ENCODE peak calls at places on chromosomes 5 and 9, in eight cellular contexts. I is aorta, C is EL, N is ovary, Z is non-pigmented ciliary epithelial cell, B is iris pigment epithelial cell, S is left ventricle myocardium inferior, Y is amygdala. P is an unnamed sample.
A peak's percentile ranks its signal among the peaks of the same experiment; 100 is the strongest.

GRCh38 chr5:79511945-79512493 is 1.9 kb downstream of the HOMER1 start:
- DNase-seq in N (no peak), C (no peak), S (no peak), Y (no peak), B (no peak), I (no peak), Z (no peak), P (no peak)

GRCh38 chr9:73402081-73403028 is 250.7 kb downstream of the ANXA1 start:
- DNase-seq in Z (no peak), B (no peak), S (no peak), I (no peak), N (no peak), Y (no peak), C (no peak), P (no peak)

GRCh38 chr9:87699835-87700234 is 26.1 kb upstream of the CTSL start:
- DNase-seq in Z (no peak), S (no peak), B (no peak), Y (no peak), C (peak; percentile 35), N (no peak), I (no peak), P (no peak)

GRCh38 chr5:43561346-43561745 is 4.5 kb upstream of the PAIP1 start:
- DNase-seq in Y (no peak), Z (no peak), B (no peak), S (no peak), I (no peak), N (no peak), C (no peak), P (no peak)

GRCh38 chr9:76944011-76944410 is 38.1 kb upstream of the PRUNE2 start:
- DNase-seq in I (no peak), Z (no peak), C (no peak), B (no peak), Y (no peak), N (no peak), S (no peak), P (peak; percentile 16)

GRCh38 chr9:105044458-105044857 is 116.5 kb upstream of the ABCA1 start:
- DNase-seq in C (no peak), Y (peak; percentile 44), I (no peak), B (no peak), Z (no peak), S (peak; percentile 30), N (no peak), P (peak; percentile 57)

GRCh38 chr5:68823301-68823700 is 270.5 kb upstream of the SLC30A5 start:
- DNase-seq in S (no peak), C (no peak), N (no peak), Y (no peak), Z (no peak), B (no peak), I (no peak), P (no peak)

GRCh38 chr9:117191504-117192375 is 223.1 kb downstream of the ASTN2 start:
- DNase-seq in Z (no peak), S (no peak), I (no peak), B (no peak), N (no peak), C (no peak), Y (no peak), P (no peak)

GRCh38 chr5:1783214-1783551 is 16.5 kb downstream of the MRPL36 start:
- DNase-seq in S (peak; percentile 24), I (peak; percentile 69), Z (no peak), C (no peak), N (no peak), B (no peak), Y (no peak), P (no peak)

P was measured in testis.